ENCODE peak calls at places on chromosomes 7 and 10, in eight cellular contexts. One of them, this sample, is unnamed.

GRCh38 chr7:27168265-27168947 is 3.1 kb upstream of the HOXA9 start:
- DNase-seq in adrenal gland: no peak
- DNase-seq in right lobe of liver: peak; percentile 47
- DNase-seq in IMR-90: no peak
- DNase-seq in prostate gland: peak; percentile 79
- DNase-seq in lower leg skin: peak; percentile 93
- DNase-seq in ovary: no peak
- DNase-seq in suprapubic skin: peak; percentile 79
- DNase-seq in this sample: no peak

GRCh38 chr10:28105561-28105960 is 106.7 kb upstream of the ODAD2 start:
- DNase-seq in adrenal gland: no peak
- DNase-seq in right lobe of liver: no peak
- DNase-seq in IMR-90: no peak
- DNase-seq in prostate gland: no peak
- DNase-seq in lower leg skin: no peak
- DNase-seq in ovary: no peak
- DNase-seq in suprapubic skin: no peak
- DNase-seq in this sample: no peak

GRCh38 chr10:125343118-125343752 is 182.9 kb upstream of the CTBP2 start:
- DNase-seq in adrenal gland: no peak
- DNase-seq in right lobe of liver: no peak
- DNase-seq in IMR-90: peak; percentile 36
- DNase-seq in prostate gland: no peak
- DNase-seq in lower leg skin: no peak
- DNase-seq in ovary: no peak
- DNase-seq in suprapubic skin: no peak
- DNase-seq in this sample: peak; percentile 50

GRCh38 chr10:115856580-115856979 is 416.4 kb downstream of the GFRA1 start:
- DNase-seq in adrenal gland: no peak
- DNase-seq in right lobe of liver: no peak
- DNase-seq in IMR-90: no peak
- DNase-seq in prostate gland: no peak
- DNase-seq in lower leg skin: no peak
- DNase-seq in ovary: no peak
- DNase-seq in suprapubic skin: no peak
- DNase-seq in this sample: no peak

GRCh38 chr7:133863362-133864061 is 263.6 kb upstream of the LRGUK start:
- DNase-seq in adrenal gland: no peak
- DNase-seq in right lobe of liver: no peak
- DNase-seq in IMR-90: no peak
- DNase-seq in prostate gland: no peak
- DNase-seq in lower leg skin: no peak
- DNase-seq in ovary: no peak
- DNase-seq in suprapubic skin: no peak
- DNase-seq in this sample: no peak

GRCh38 chr10:79202188-79203013 is 133.6 kb downstream of the ZMIZ1 start:
- DNase-seq in adrenal gland: no peak
- DNase-seq in right lobe of liver: no peak
- DNase-seq in IMR-90: peak; percentile 29
- DNase-seq in prostate gland: no peak
- DNase-seq in lower leg skin: no peak
- DNase-seq in ovary: no peak
- DNase-seq in suprapubic skin: no peak
- DNase-seq in this sample: no peak

GRCh38 chr10:35934637-35934995 is 292.5 kb upstream of the FZD8 start:
- DNase-seq in adrenal gland: no peak
- DNase-seq in right lobe of liver: no peak
- DNase-seq in IMR-90: no peak
- DNase-seq in prostate gland: no peak
- DNase-seq in lower leg skin: no peak
- DNase-seq in ovary: no peak
- DNase-seq in suprapubic skin: no peak
- DNase-seq in this sample: no peak

GRCh38 chr10:124315599-124316270 is 103.0 kb downstream of the OAT start:
- DNase-seq in adrenal gland: no peak
- DNase-seq in right lobe of liver: no peak
- DNase-seq in IMR-90: no peak
- DNase-seq in prostate gland: no peak
- DNase-seq in lower leg skin: peak; percentile 46
- DNase-seq in ovary: no peak
- DNase-seq in suprapubic skin: no peak
- DNase-seq in this sample: no peak

GRCh38 chr7:69429817-69430501 is 168.3 kb upstream of the AUTS2 start:
- DNase-seq in adrenal gland: no peak
- DNase-seq in right lobe of liver: no peak
- DNase-seq in IMR-90: no peak
- DNase-seq in prostate gland: no peak
- DNase-seq in lower leg skin: no peak
- DNase-seq in ovary: peak; percentile 81
- DNase-seq in suprapubic skin: no peak
- DNase-seq in this sample: peak; percentile 76

GRCh38 chr7:116316838-116317612 is 106.7 kb downstream of the TES start:
- DNase-seq in adrenal gland: peak; percentile 74
- DNase-seq in right lobe of liver: no peak
- DNase-seq in IMR-90: peak; percentile 99
- DNase-seq in prostate gland: peak; percentile 78
- DNase-seq in lower leg skin: no peak
- DNase-seq in ovary: peak; percentile 19
- DNase-seq in suprapubic skin: peak; percentile 65
- DNase-seq in this sample: peak; percentile 23

GRCh38 chr7:53003653-53004445 is 31.6 kb upstream of the POM121L12 start:
- DNase-seq in adrenal gland: no peak
- DNase-seq in right lobe of liver: no peak
- DNase-seq in IMR-90: no peak
- DNase-seq in prostate gland: no peak
- DNase-seq in lower leg skin: peak; percentile 81
- DNase-seq in ovary: no peak
- DNase-seq in suprapubic skin: no peak
- DNase-seq in this sample: no peak

GRCh38 chr10:30963994-30964930 is 67.4 kb downstream of the ZNF438 start:
- DNase-seq in adrenal gland: no peak
- DNase-seq in right lobe of liver: no peak
- DNase-seq in IMR-90: no peak
- DNase-seq in prostate gland: no peak
- DNase-seq in lower leg skin: no peak
- DNase-seq in ovary: no peak
- DNase-seq in suprapubic skin: no peak
- DNase-seq in this sample: no peak

GRCh38 chr7:66682350-66683093 is 53.8 kb downstream of the KCTD7 start:
- DNase-seq in adrenal gland: no peak
- DNase-seq in right lobe of liver: no peak
- DNase-seq in IMR-90: peak; percentile 64
- DNase-seq in prostate gland: no peak
- DNase-seq in lower leg skin: peak; percentile 91
- DNase-seq in ovary: no peak
- DNase-seq in suprapubic skin: peak; percentile 71
- DNase-seq in this sample: no peak

GRCh38 chr7:93315896-93316295 is 83.7 kb downstream of the VPS50 start:
- DNase-seq in adrenal gland: no peak
- DNase-seq in right lobe of liver: no peak
- DNase-seq in IMR-90: no peak
- DNase-seq in prostate gland: no peak
- DNase-seq in lower leg skin: no peak
- DNase-seq in ovary: no peak
- DNase-seq in suprapubic skin: no peak
- DNase-seq in this sample: no peak

DNA sequence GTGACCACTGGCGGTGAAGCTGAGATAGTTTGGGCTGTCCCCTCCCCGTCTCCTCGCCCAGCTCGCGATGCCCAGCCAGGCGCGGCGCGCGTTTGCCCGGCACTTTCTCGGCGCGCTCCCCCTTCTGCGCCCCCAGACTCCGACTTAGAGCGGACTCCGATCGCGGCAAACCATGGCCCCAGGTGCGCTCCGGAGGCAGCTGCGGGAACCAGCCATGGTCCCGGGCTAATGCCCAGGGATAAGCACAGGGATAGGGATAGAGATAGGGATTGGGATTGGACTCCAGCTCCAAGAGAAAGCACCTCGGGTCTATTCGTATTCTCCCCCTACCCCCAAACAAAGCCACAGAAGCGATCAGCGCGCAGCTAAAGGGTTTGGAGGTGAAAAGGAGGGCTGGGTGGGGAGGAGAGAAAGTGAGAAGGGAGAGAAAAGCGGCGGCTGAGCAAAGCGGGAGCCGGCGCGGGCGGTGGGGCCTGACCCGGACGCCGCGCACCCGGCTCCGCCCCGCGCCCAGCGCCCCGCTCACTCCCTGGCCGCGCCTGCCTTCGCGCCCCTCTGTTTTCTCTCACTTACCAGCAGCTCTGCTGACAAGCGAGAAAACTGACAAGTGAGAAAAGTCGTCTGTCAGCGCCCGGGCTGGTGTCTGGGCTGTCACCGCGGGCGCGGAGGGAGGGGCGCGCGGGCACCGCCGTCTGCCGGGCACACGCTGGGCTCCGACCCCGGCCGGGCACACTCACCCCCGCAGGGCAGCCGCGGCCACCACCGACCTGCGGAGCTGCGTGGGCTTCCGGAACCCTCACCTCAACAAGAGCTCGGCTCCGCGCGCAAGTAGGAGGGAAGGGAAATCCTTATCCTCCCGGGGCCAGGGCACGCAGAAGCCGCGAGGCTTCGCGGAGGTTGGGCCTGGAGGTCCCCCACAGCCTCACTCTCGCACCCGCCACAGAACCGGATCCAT is at the start of gene PDE1C:
- DNase-seq in adrenal gland: no peak
- DNase-seq in right lobe of liver: no peak
- DNase-seq in IMR-90: peak; percentile 19
- DNase-seq in prostate gland: no peak
- DNase-seq in lower leg skin: no peak
- DNase-seq in ovary: peak; percentile 23
- DNase-seq in suprapubic skin: no peak
- DNase-seq in this sample: no peak
- TF ChIP-seq POLR2A in adrenal gland: no peak
- TF ChIP-seq POLR2A in right lobe of liver: no peak
- TF ChIP-seq POLR2A in IMR-90: no peak
- TF ChIP-seq POLR2A in prostate gland: no peak
- TF ChIP-seq POLR2A in lower leg skin: no peak
- TF ChIP-seq POLR2A in ovary: no peak
- TF ChIP-seq POLR2A in suprapubic skin: no peak
- TF ChIP-seq POLR2A in this sample: no peak

DNA sequence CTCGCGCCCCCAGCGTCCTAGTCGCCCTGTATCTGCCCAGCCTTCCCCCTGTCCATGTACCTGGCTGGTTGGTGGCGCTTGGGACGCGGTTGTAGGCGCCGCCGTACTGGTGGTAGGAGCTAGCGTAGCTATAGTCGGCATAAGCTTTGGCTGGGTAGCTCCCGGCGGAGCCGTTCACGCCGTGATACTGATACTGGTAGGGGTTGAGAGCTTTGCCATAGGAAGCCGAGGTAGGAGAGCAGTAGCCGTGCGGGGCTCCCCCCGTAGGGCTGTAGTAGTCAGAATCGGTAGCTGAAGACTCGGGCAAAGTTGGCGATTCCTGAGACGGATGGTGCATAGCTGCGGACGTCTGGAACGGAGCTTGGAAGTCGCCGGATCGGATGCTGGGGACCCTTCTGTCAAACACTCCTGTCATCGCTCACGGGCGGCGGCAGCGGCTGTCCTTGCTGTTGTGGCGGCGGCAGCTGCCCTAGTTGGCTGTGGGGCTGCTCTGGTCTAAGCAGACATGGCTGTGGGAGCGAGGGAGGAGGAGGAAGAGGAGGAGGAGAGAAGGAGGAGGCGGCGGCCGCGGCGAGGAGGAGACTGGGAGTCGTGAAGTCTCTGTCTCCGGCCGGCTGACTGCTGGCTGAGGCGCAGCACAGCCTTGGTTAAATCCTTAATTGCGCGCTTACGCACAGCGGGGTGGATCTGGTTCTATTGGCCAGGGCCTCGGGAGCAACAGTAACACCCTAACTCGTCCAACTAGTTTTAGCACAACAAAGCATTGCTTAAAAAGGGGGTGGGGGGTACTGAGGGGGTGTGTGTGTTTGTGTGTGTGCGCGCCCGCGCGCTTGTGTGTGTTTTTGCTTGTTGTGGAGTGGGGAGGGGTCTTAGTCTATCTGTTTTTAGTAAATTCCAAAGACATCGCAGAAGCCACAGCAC is at the start of gene DLX5:
- DNase-seq in adrenal gland: no peak
- DNase-seq in right lobe of liver: no peak
- DNase-seq in IMR-90: peak; percentile 6
- DNase-seq in prostate gland: peak; percentile 69
- DNase-seq in lower leg skin: peak; percentile 93
- DNase-seq in ovary: no peak
- DNase-seq in suprapubic skin: peak; percentile 58
- DNase-seq in this sample: peak; percentile 68
- TF ChIP-seq POLR2A in adrenal gland: no peak
- TF ChIP-seq POLR2A in right lobe of liver: no peak
- TF ChIP-seq POLR2A in IMR-90: no peak
- TF ChIP-seq POLR2A in prostate gland: no peak
- TF ChIP-seq POLR2A in lower leg skin: no peak
- TF ChIP-seq POLR2A in ovary: no peak
- TF ChIP-seq POLR2A in suprapubic skin: no peak
- TF ChIP-seq POLR2A in this sample: no peak

GRCh38 chr10:119656760-119657159 is 5.6 kb downstream of the BAG3 start:
- DNase-seq in adrenal gland: no peak
- DNase-seq in right lobe of liver: no peak
- DNase-seq in IMR-90: no peak
- DNase-seq in prostate gland: no peak
- DNase-seq in lower leg skin: no peak
- DNase-seq in ovary: no peak
- DNase-seq in suprapubic skin: no peak
- DNase-seq in this sample: no peak

GRCh38 chr10:119655566-119656001 is 4.4 kb downstream of the BAG3 start:
- DNase-seq in adrenal gland: peak; percentile 79
- DNase-seq in right lobe of liver: no peak
- DNase-seq in IMR-90: peak; percentile 88
- DNase-seq in prostate gland: peak; percentile 44
- DNase-seq in lower leg skin: no peak
- DNase-seq in ovary: no peak
- DNase-seq in suprapubic skin: no peak
- DNase-seq in this sample: peak; percentile 49

GRCh38 chr10:119652361-119652760 is 1.2 kb downstream of the BAG3 start:
- DNase-seq in adrenal gland: no peak
- DNase-seq in right lobe of liver: no peak
- DNase-seq in IMR-90: peak; percentile 82
- DNase-seq in prostate gland: peak; percentile 44
- DNase-seq in lower leg skin: no peak
- DNase-seq in ovary: no peak
- DNase-seq in suprapubic skin: no peak
- DNase-seq in this sample: peak; percentile 54

GRCh38 chr10:119653209-119653608 is 2.0 kb downstream of the BAG3 start:
- DNase-seq in adrenal gland: no peak
- DNase-seq in right lobe of liver: no peak
- DNase-seq in IMR-90: peak; percentile 30
- DNase-seq in prostate gland: peak; percentile 44
- DNase-seq in lower leg skin: no peak
- DNase-seq in ovary: no peak
- DNase-seq in suprapubic skin: no peak
- DNase-seq in this sample: no peak

GRCh38 chr10:119654540-119654939 is 3.4 kb downstream of the BAG3 start:
- DNase-seq in adrenal gland: no peak
- DNase-seq in right lobe of liver: peak; percentile 77
- DNase-seq in IMR-90: no peak
- DNase-seq in prostate gland: peak; percentile 89
- DNase-seq in lower leg skin: no peak
- DNase-seq in ovary: no peak
- DNase-seq in suprapubic skin: peak; percentile 76
- DNase-seq in this sample: peak; percentile 41
- TF ChIP-seq POLR2A in adrenal gland: no peak
- TF ChIP-seq POLR2A in right lobe of liver: no peak
- TF ChIP-seq POLR2A in IMR-90: no peak
- TF ChIP-seq POLR2A in prostate gland: peak; percentile 54
- TF ChIP-seq POLR2A in lower leg skin: no peak
- TF ChIP-seq POLR2A in ovary: no peak
- TF ChIP-seq POLR2A in suprapubic skin: no peak
- TF ChIP-seq POLR2A in this sample: no peak

GRCh38 chr7:55024776-55025175 is 6.0 kb downstream of the EGFR start:
- DNase-seq in adrenal gland: no peak
- DNase-seq in right lobe of liver: no peak
- DNase-seq in IMR-90: peak; percentile 65
- DNase-seq in prostate gland: no peak
- DNase-seq in lower leg skin: no peak
- DNase-seq in ovary: no peak
- DNase-seq in suprapubic skin: no peak
- DNase-seq in this sample: no peak
- TF ChIP-seq POLR2A in adrenal gland: no peak
- TF ChIP-seq POLR2A in right lobe of liver: no peak
- TF ChIP-seq POLR2A in IMR-90: no peak
- TF ChIP-seq POLR2A in prostate gland: no peak
- TF ChIP-seq POLR2A in lower leg skin: no peak
- TF ChIP-seq POLR2A in ovary: no peak
- TF ChIP-seq POLR2A in suprapubic skin: no peak
- TF ChIP-seq POLR2A in this sample: no peak

This sample was measured in testis.